ENCODE peak calls at places on chromosomes 6 and 20, in ten cellular contexts. D, J, B, T, Z, G, Q, P, F and I are unnamed samples.

GRCh38 chr6:109252261-109253041 is 129.8 kb downstream of the CD164 start:
- DNase-seq in D (no peak), J (no peak), B (no peak), T (no peak), Z (no peak), G (no peak), Q (no peak), P (no peak), F (no peak), I (no peak)

GRCh38 chr20:62764156-62764935 is 31.9 kb upstream of the MRGBP start:
- DNase-seq in D (no peak), J (no peak), B (no peak), T (no peak), Z (no peak), G (no peak), Q (no peak), P (no peak), F (no peak), I (no peak)

GRCh38 chr6:169627736-169628423 is 73.9 kb downstream of the WDR27 start:
- DNase-seq in D (no peak), J (no peak), B (no peak), T (no peak), Z (no peak), G (no peak), Q (no peak), P (no peak), F (no peak), I (no peak)

GRCh38 chr6:30272032-30272431 is 54.7 kb upstream of the TRIM39 start:
- DNase-seq in D (no peak), J (no peak), B (no peak), T (no peak), Z (no peak), G (no peak), Q (no peak), P (no peak), F (no peak), I (no peak)

GRCh38 chr6:43442935-43443334 is 12.4 kb downstream of the DLK2 start:
- DNase-seq in D (no peak), J (no peak), B (no peak), T (no peak), Z (no peak), G (no peak), Q (no peak), P (no peak), F (no peak), I (no peak)

GRCh38 chr20:52590100-52590499 is 382.1 kb upstream of the TSHZ2 start:
- DNase-seq in D (no peak), J (no peak), B (no peak), T (no peak), Z (no peak), G (peak), Q (no peak), P (no peak), F (no peak), I (no peak)

GRCh38 chr6:67129780-67130179 is 1422.8 kb upstream of the EYS start:
- DNase-seq in D (no peak), J (no peak), B (peak), T (no peak), Z (no peak), G (peak), Q (no peak), P (no peak), F (no peak), I (no peak)

GRCh38 chr6:143536461-143536865 is 24.9 kb upstream of the FUCA2 start:
- DNase-seq in D (peak), J (no peak), B (peak), T (peak), Z (no peak), G (peak), Q (peak), P (peak), F (no peak), I (peak)

GRCh38 chr20:53898558-53898931 is 171.8 kb downstream of the BCAS1 start:
- DNase-seq in D (no peak), J (no peak), B (no peak), T (no peak), Z (no peak), G (no peak), Q (no peak), P (no peak), F (no peak), I (no peak)

GRCh38 chr6:5497896-5498578 is 236.7 kb downstream of the FARS2 start:
- DNase-seq in D (no peak), J (no peak), B (peak), T (peak), Z (no peak), G (peak), Q (no peak), P (no peak), F (peak), I (peak)

GRCh38 chr20:59696476-59696875 is 92.1 kb downstream of the PHACTR3 start:
- DNase-seq in D (no peak), J (no peak), B (no peak), T (no peak), Z (no peak), G (no peak), Q (no peak), P (no peak), F (no peak), I (no peak)

GRCh38 chr6:95293257-95293656 is 284.1 kb upstream of the MANEA start:
- DNase-seq in D (no peak), J (no peak), B (no peak), T (no peak), Z (no peak), G (no peak), Q (no peak), P (no peak), F (no peak), I (no peak)

GRCh38 chr20:3828798-3829197 is 8.5 kb downstream of the AP5S1 start:
- DNase-seq in D (no peak), J (no peak), B (no peak), T (no peak), Z (no peak), G (peak), Q (no peak), P (no peak), F (no peak), I (no peak)

GRCh38 chr20:1336699-1337387 is 7.9 kb upstream of the SDCBP2 start:
- DNase-seq in D (no peak), J (peak), B (peak), T (no peak), Z (no peak), G (no peak), Q (peak), P (no peak), F (no peak), I (peak)

GRCh38 chr6:107409942-107410341 is 49.4 kb downstream of the PDSS2 start:
- DNase-seq in D (no peak), J (no peak), B (no peak), T (no peak), Z (no peak), G (no peak), Q (no peak), P (no peak), F (no peak), I (no peak)

GRCh38 chr6:32971581-32972352 is 3.4 kb downstream of the BRD2 start:
- DNase-seq in D (peak), J (peak), B (peak), T (peak), Z (peak), G (peak), Q (peak), P (peak), F (peak), I (peak)

GRCh38 chr6:92942549-92942948 is 476.8 kb downstream of the EPHA7 start:
- DNase-seq in D (no peak), J (no peak), B (no peak), T (no peak), Z (no peak), G (no peak), Q (no peak), P (no peak), F (no peak), I (no peak)

GRCh38 chr6:133916650-133917151 is 27.8 kb downstream of the TCF21 start:
- DNase-seq in D (peak), J (peak), B (peak), T (peak), Z (no peak), G (peak), Q (peak), P (peak), F (peak), I (peak)

GRCh38 chr20:10034717-10035571 is at the start of gene ANKEF1:
- DNase-seq in D (peak), J (peak), B (peak), T (no peak), Z (peak), G (peak), Q (peak), P (peak), F (no peak), I (peak)

GRCh38 chr6:161152904-161153662 is 120.8 kb downstream of the AGPAT4 start:
- DNase-seq in D (no peak), J (no peak), B (no peak), T (no peak), Z (no peak), G (no peak), Q (no peak), P (no peak), F (no peak), I (no peak)

GRCh38 chr20:52683761-52684160 is 288.4 kb upstream of the TSHZ2 start:
- DNase-seq in D (no peak), J (no peak), B (no peak), T (no peak), Z (no peak), G (no peak), Q (no peak), P (no peak), F (no peak), I (no peak)

GRCh38 chr20:21259346-21259745 is 43.8 kb upstream of the XRN2 start:
- DNase-seq in D (no peak), J (no peak), B (no peak), T (no peak), Z (no peak), G (no peak), Q (no peak), P (no peak), F (no peak), I (no peak)

GRCh38 chr6:77034161-77034560 is 429.1 kb downstream of the HTR1B start:
- DNase-seq in D (no peak), J (no peak), B (peak), T (peak), Z (no peak), G (peak), Q (no peak), P (no peak), F (peak), I (peak)

GRCh38 chr6:166542580-166542912 is 43.9 kb downstream of the RAMACL start:
- DNase-seq in D (no peak), J (no peak), B (peak), T (no peak), Z (no peak), G (no peak), Q (peak), P (no peak), F (no peak), I (no peak)

GRCh38 chr6:143941852-143942627 is 66.0 kb downstream of the PLAGL1 start:
- DNase-seq in D (peak), J (peak), B (peak), T (no peak), Z (no peak), G (peak), Q (peak), P (peak), F (no peak), I (peak)

GRCh38 chr20:9458075-9458818 is 56.1 kb upstream of the LAMP5 start:
- DNase-seq in D (no peak), J (no peak), B (peak), T (no peak), Z (no peak), G (peak), Q (no peak), P (no peak), F (peak), I (peak)

GRCh38 chr6:98824163-98824906 is 10.0 kb upstream of the POU3F2 start:
- DNase-seq in D (no peak), J (no peak), B (no peak), T (no peak), Z (no peak), G (no peak), Q (no peak), P (peak), F (no peak), I (no peak)

GRCh38 chr20:21702553-21703467 is 2.7 kb upstream of the PAX1 start:
- DNase-seq in D (no peak), J (no peak), B (peak), T (no peak), Z (peak), G (peak), Q (peak), P (peak), F (no peak), I (peak)

GRCh38 chr20:44496976-44497375 is 21.3 kb downstream of the TTPAL start:
- DNase-seq in D (no peak), J (no peak), B (peak), T (peak), Z (no peak), G (peak), Q (no peak), P (no peak), F (peak), I (peak)